ENCODE peak calls at places on chromosomes 5 and 9, in seven cellular contexts. U is GM12878, O is upper lobe of left lung, S is A549, E is transverse colon, T is tibial artery, G is H1. H is an unnamed sample.

GRCh38 chr9:88994820-88995180 is 3.5 kb downstream of the S1PR3 start:
- DNase-seq in U (no peak), O (no peak), S (no peak), E (no peak), T (peak), G (no peak), H (no peak)

GRCh38 chr5:153618857-153619256 is 128.4 kb downstream of the GRIA1 start:
- DNase-seq in U (no peak), O (no peak), S (no peak), E (no peak), T (no peak), G (no peak), H (no peak)

GRCh38 chr5:21646469-21646868 is 1206.7 kb downstream of the CDH12 start:
- DNase-seq in U (no peak), O (no peak), S (no peak), E (no peak), T (no peak), G (no peak), H (no peak)

GRCh38 chr9:89428901-89429890 is 68.7 kb downstream of the SEMA4D start:
- DNase-seq in U (no peak), O (no peak), S (no peak), E (peak), T (no peak), G (peak), H (peak)

GRCh38 chr9:69579749-69580581 is 92.2 kb downstream of the APBA1 start:
- DNase-seq in U (no peak), O (no peak), S (no peak), E (no peak), T (no peak), G (no peak), H (no peak)

GRCh38 chr9:116073826-116074225 is 79.8 kb upstream of the PAPPA start:
- DNase-seq in U (no peak), O (no peak), S (no peak), E (no peak), T (no peak), G (no peak), H (no peak)

GRCh38 chr9:20640331-20641187 is 18.3 kb upstream of the MLLT3 start:
- DNase-seq in U (peak), O (no peak), S (no peak), E (peak), T (no peak), G (no peak), H (peak)

GRCh38 chr5:89106479-89106878 is 223.5 kb upstream of the MEF2C start:
- DNase-seq in U (no peak), O (no peak), S (no peak), E (no peak), T (no peak), G (no peak), H (no peak)

GRCh38 chr5:38149815-38150195 is 108.6 kb upstream of the EGFLAM start:
- DNase-seq in U (no peak), O (no peak), S (no peak), E (no peak), T (no peak), G (no peak), H (no peak)

DNA sequence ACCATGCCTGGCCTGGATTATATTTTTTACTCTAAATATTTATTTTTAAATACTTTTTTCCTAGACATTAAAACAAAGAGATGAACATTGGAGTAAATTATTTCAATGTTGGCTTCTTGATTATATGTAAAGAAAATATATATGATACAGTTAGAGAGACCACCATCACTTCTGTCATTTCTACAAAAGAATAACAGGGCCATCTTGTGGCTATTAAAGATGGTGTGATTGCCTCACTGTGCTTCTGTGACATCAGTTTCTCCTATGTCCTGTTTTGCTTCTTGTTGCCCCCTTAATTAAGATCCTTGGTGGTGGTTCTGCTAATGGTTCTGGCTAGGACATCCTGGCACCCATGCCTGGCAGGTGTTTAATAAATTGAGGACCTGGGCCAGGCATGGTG is 32.9 kb downstream of the NDFIP1 start:
- DNase-seq in U (no peak), O (no peak), S (no peak), E (no peak), T (no peak), G (no peak), H (no peak)
- TF ChIP-seq CTCF in U (no peak), O (no peak), S (peak), E (no peak), T (no peak), G (peak), H (no peak)

GRCh38 chr5:141479776-141480175 is 4.0 kb downstream of the PCDHGC3 start:
- DNase-seq in U (no peak), O (no peak), S (no peak), E (no peak), T (no peak), G (no peak), H (no peak)
- H3K4me3 ChIP-seq in U (no peak), O (peak), S (no peak), E (no peak), T (no peak), G (no peak), H (no peak)

DNA sequence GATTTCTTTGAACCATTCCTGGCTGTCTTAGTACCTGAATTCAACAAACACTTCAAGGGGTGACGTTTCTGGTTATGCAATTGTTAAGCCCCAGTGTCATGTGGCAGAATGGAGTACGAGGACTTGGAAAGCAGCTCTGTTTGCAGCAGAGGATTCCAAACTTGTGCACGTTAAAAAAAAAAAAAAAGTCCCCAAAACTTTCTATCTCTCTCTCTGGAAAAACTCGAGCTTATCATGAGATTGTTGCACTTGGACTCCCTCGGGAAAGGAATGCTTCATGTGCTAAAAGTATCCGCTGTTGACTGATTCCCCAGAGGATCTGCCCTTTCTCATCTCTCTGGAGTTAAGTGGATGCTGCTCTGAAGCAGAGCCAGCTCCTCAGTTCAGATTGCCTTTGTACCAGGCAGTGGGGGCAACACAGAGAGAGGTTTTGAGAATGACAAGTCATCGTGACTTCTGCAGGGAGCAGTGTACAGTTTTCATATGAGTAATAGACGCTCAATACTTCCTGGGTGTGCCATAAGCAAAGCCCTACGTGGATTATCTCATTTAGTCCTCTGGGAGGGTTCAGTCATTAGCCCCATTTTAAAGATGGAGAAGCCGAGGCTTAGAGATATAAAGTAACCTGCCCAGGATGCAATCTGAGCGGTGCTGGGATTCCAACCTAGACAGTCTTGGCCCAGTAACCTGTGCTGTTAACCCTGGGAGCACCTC is 28.1 kb downstream of the TMOD1 start:
- DNase-seq in U (peak), O (no peak), S (peak), E (no peak), T (peak), G (no peak), H (no peak)
- H3K27ac ChIP-seq in U (peak), O (peak), S (no peak), E (peak), T (peak), G (no peak), H (peak)

DNA sequence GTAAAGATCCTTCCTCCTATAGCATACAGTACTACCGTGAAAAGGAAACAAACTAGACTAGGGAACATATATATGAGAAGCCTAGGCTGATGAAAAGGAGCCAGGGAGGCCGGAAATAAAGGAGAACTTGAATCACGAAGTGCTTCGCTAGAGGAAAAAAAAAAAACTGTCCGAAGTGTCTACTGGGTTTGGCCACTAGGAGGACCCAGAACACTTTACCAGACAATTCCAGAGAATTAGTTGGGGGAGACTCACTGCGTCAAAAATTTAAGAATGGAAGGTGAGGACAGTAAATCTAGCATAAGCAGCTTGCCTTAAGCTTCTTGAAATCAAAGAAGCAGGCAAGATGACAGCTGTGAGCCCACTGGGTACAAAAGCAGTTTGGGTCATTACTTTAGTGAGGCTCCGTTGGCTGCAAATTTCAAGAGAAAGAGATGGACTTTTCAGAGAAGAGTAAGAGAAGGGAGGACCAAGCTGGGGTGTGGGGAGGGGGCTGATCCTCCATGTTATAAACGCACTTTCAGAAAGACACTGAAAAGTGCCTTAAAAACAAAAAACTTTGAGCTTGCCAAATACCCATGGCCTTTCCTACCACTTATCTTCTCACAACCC is 47.4 kb downstream of the P4HA2 start:
- DNase-seq in U (no peak), O (no peak), S (peak), E (no peak), T (no peak), G (no peak), H (no peak)
- TF ChIP-seq CTCF in U (peak), O (peak), S (peak), E (peak), T (peak), G (peak), H (peak)

GRCh38 chr5:59320420-59320819 is 573.1 kb downstream of the PDE4D start:
- DNase-seq in U (no peak), O (no peak), S (no peak), E (no peak), T (no peak), G (no peak), H (no peak)

GRCh38 chr5:59321631-59322030 is 571.9 kb downstream of the PDE4D start:
- DNase-seq in U (no peak), O (no peak), S (no peak), E (no peak), T (no peak), G (no peak), H (no peak)

GRCh38 chr5:59319286-59319685 is 574.2 kb downstream of the PDE4D start:
- DNase-seq in U (no peak), O (no peak), S (no peak), E (no peak), T (no peak), G (no peak), H (no peak)

GRCh38 chr5:59317772-59318205 is 575.7 kb downstream of the PDE4D start:
- DNase-seq in U (no peak), O (no peak), S (no peak), E (no peak), T (no peak), G (no peak), H (no peak)

DNA sequence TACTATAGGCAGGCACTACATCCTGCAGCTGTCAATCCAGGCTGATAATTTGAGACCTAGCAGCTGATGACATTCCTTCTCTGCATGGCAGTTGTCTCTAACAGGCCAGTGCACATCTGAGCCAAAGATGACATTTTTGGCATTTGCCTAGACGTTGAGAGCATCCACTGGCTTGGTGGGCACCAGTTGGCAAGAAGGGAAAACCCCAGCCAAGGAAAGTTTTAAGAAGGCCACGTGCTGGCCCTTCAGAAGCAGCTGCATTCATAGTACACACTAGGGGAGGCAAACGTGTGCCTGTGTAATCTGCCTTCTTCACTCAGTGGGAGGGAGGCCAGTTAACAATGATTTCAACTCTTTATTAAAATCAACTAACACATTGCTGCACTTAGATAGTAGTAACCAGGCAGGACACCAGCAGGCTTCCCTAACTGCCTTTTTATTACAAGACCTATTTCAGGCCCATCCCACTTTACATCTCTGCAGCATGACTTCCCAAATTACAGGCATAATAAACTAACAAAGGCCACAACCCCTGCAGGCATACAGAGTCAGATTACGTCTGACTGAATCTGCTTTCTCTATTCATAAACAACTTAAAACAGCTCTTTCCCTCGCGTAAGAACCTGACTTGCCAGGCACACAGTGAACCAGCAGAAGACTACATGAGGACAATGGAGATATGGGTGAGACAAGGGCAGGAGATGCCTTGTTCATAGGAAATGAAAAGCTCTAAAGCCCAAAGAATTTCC is 576.3 kb downstream of the PDE4D start:
- DNase-seq in U (no peak), O (no peak), S (no peak), E (peak), T (no peak), G (no peak), H (no peak)
- H3K4me3 ChIP-seq in U (no peak), O (no peak), S (no peak), E (peak), T (no peak), G (no peak), H (no peak)

DNA sequence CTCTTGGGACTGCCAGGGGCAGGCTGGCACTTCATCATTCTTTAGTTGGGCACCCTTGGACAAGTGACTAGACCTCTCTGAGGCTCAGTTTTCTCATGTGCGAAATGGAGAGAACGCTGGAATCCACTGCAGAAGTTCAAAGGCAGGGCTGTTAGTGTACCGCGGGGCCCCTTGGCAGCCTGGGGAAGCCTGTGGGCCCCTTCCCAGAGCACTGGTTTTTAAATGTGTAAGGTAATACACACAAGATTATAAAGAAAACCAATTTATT is 209.5 kb upstream of the MVB12B start:
- DNase-seq in U (no peak), O (no peak), S (no peak), E (no peak), T (no peak), G (no peak), H (peak)
- H3K27ac ChIP-seq in U (no peak), O (no peak), S (no peak), E (no peak), T (no peak), G (no peak), H (no peak)

H was measured in kidney.